ENCODE peak calls at places on chromosomes 1 and 21, in four cellular contexts. C is RPMI7951, E is posterior cingulate gyrus, T is AG08395. M is an unnamed sample.

GRCh38 chr1:182135946-182136345 is 74.4 kb upstream of the ZNF648 start:
- DNase-seq in C (no peak), E (no peak), T (no peak), M (no peak)

GRCh38 chr1:200082329-200082728 is 54.8 kb downstream of the NR5A2 start:
- DNase-seq in C (no peak), E (no peak), T (peak), M (no peak)

GRCh38 chr1:201137579-201138310 is 10.8 kb upstream of the ASCL5 start:
- DNase-seq in C (peak), E (peak), T (peak), M (peak)

GRCh38 chr1:41051022-41051421 is 29.5 kb upstream of the SLFNL1 start:
- DNase-seq in C (no peak), E (no peak), T (no peak), M (no peak)

GRCh38 chr1:70156529-70157120 is 48.8 kb downstream of the LRRC40 start:
- DNase-seq in C (peak), E (no peak), T (no peak), M (peak)

GRCh38 chr1:43719063-43719462 is 11.7 kb downstream of the ST3GAL3 start:
- DNase-seq in C (no peak), E (no peak), T (peak), M (no peak)

GRCh38 chr1:113307771-113308451 is 82.4 kb upstream of the MAGI3 start:
- DNase-seq in C (no peak), E (no peak), T (peak), M (no peak)

GRCh38 chr1:107135466-107135865 is 5.4 kb upstream of the NTNG1 start:
- DNase-seq in C (peak), E (no peak), T (peak), M (no peak)

GRCh38 chr21:15079276-15079675 is 14.5 kb upstream of the NRIP1 start:
- DNase-seq in C (no peak), E (no peak), T (no peak), M (no peak)